ENCODE peak calls at places on chromosome 1, in five cellular contexts. X, Y, Q, T and K are unnamed samples.

GRCh38 chr1:52542085-52542688 is 10.7 kb downstream of the TUT4 start:
- DNase-seq in T (no peak), Y (no peak), X (no peak), Q (peak; percentile 19), K (no peak)

GRCh38 chr1:171717080-171717479 is 24.8 kb downstream of the VAMP4 start:
- DNase-seq in Q (no peak), T (no peak), Y (no peak), X (no peak), K (no peak)

GRCh38 chr1:61782771-61783170 is 40.5 kb downstream of the PATJ start:
- DNase-seq in Y (no peak), X (no peak), T (peak; percentile 87), Q (no peak), K (peak; percentile 90)

GRCh38 chr1:241551759-241552638 is 19.8 kb downstream of the KMO start:
- DNase-seq in T (peak; percentile 48), Y (no peak), Q (peak; percentile 77), X (no peak), K (no peak)

GRCh38 chr1:182972821-182973220 is 19.9 kb upstream of the SHCBP1L start:
- DNase-seq in Y (no peak), X (no peak), T (no peak), Q (no peak), K (no peak)

GRCh38 chr1:43779805-43780403 is 72.6 kb downstream of the ST3GAL3 start:
- DNase-seq in T (no peak), X (no peak), Q (no peak), Y (no peak), K (peak; percentile 77)

GRCh38 chr1:10779841-10780240 is 16.6 kb downstream of the CASZ1 start:
- DNase-seq in Q (no peak), Y (no peak), T (no peak), X (no peak), K (no peak)

GRCh38 chr1:167060141-167061072 is 29.8 kb downstream of the GPA33 start:
- DNase-seq in Y (no peak), T (no peak), Q (peak; percentile 35), X (no peak), K (no peak)

GRCh38 chr1:228902781-228903572 is 167.7 kb downstream of the RHOU start:
- DNase-seq in Y (peak; percentile 52), T (no peak), X (peak; percentile 94), Q (no peak), K (no peak)

GRCh38 chr1:93768380-93768863 is 86.8 kb upstream of the BCAR3 start:
- DNase-seq in Y (no peak), Q (no peak), X (no peak), T (no peak), K (no peak)

GRCh38 chr1:1199141-1199960 is 7.0 kb downstream of the TNFRSF18 start:
- DNase-seq in X (no peak), T (no peak), Y (no peak), Q (no peak), K (no peak)

GRCh38 chr1:176837708-176838107 is 326.8 kb downstream of the ASTN1 start:
- DNase-seq in X (no peak), Q (no peak), T (no peak), Y (no peak), K (no peak)

GRCh38 chr1:217343907-217344306 is 287.0 kb downstream of the GPATCH2 start:
- DNase-seq in T (no peak), Q (no peak), Y (no peak), X (no peak), K (no peak)

GRCh38 chr1:203036135-203036534 is 9.8 kb downstream of the PPFIA4 start:
- DNase-seq in Y (no peak), X (no peak), Q (no peak), T (no peak), K (no peak)

GRCh38 chr1:23825076-23825761 is at the start of gene HMGCL:
- DNase-seq in Q (peak; percentile 87), Y (peak; percentile 58), X (peak; percentile 52), T (peak; percentile 80), K (peak; percentile 75)

GRCh38 chr1:184390889-184391288 is 4.1 kb downstream of the C1orf21 start:
- DNase-seq in Q (no peak), Y (no peak), X (no peak), T (no peak), K (no peak)

GRCh38 chr1:43834280-43835140 is 99.1 kb upstream of the ARTN start:
- DNase-seq in Y (no peak), Q (peak; percentile 40), X (peak; percentile 78), T (no peak), K (no peak)

GRCh38 chr1:94734963-94735899 is 84.9 kb upstream of the SLC44A3 start:
- DNase-seq in Y (no peak), T (no peak), Q (no peak), X (peak; percentile 77), K (peak; percentile 78)

GRCh38 chr1:81525085-81525484 is 275.6 kb upstream of the ADGRL2 start:
- DNase-seq in X (no peak), T (no peak), Y (no peak), Q (no peak), K (no peak)

GRCh38 chr1:10759413-10760200 is 36.8 kb downstream of the CASZ1 start:
- DNase-seq in X (no peak), Y (no peak), T (no peak), Q (no peak), K (no peak)

GRCh38 chr1:58919986-58920376 is 136.1 kb upstream of the JUN start:
- DNase-seq in T (no peak), Y (no peak), Q (no peak), X (no peak), K (no peak)

GRCh38 chr1:160062134-160062533 is 7.8 kb downstream of the KCNJ10 start:
- DNase-seq in T (no peak), X (no peak), Q (no peak), Y (no peak), K (no peak)

GRCh38 chr1:13824626-13825025 is 124.6 kb downstream of the PRDM2 start:
- DNase-seq in X (no peak), Q (no peak), T (no peak), Y (no peak), K (no peak)

GRCh38 chr1:235073968-235074334 is 54.7 kb downstream of the TOMM20 start:
- DNase-seq in T (no peak), Y (no peak), X (no peak), Q (no peak), K (no peak)

GRCh38 chr1:235073331-235073967 is 55.2 kb downstream of the TOMM20 start:
- DNase-seq in Q (no peak), X (no peak), T (no peak), Y (no peak), K (no peak)

GRCh38 chr1:235075121-235075954 is 53.3 kb downstream of the TOMM20 start:
- DNase-seq in Q (peak; percentile 57), X (peak; percentile 53), T (peak; percentile 22), Y (no peak), K (no peak)

GRCh38 chr1:235075955-235076308 is 52.7 kb downstream of the TOMM20 start:
- DNase-seq in X (no peak), T (no peak), Y (no peak), Q (no peak), K (no peak)

DNA sequence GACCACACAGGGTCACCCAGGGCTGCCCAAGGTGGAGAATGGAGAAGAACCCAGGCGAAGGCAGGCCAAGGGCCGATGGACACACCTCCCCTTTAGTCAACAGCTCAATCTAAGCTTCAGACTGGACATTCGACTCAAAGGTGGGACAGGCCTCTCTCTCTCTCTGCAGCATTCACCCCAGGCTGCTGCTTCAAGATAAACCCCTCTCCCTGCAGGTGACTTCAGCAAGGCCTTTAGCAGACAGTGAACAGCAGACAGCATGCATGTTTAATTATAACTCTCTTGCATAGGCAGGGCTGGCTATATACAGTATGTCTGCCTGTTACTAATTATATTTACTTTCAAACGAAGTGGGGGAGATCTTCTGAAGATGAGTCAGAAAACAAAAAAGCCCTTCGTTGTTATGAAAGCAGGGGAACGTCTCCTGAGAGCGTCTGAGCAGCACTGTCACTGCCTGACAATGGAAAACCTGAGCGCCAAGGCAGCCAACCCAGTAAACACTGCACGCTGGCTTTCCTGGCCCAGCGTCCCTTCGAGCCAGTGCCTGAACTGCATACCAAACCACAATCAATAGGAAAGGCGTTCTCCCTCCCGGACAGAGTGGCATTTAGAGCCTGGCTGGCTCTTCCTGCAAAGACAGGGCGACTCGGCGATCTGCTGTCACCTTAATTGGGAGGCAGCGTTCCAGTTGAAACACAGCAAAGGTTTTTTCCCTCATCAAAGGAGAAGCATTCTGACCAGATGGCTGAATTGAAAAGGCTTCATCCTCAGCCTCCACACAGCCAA is 54.1 kb downstream of the TOMM20 start:
- DNase-seq in Q (peak; percentile 46), T (peak; percentile 8), Y (no peak), X (peak; percentile 73), K (no peak)
- H3K4me3 ChIP-seq in Q (peak overlapping the region; percentile 23), T (no peak overlapping the region), Y (no peak overlapping the region), X (peak overlapping the region; percentile 29), K (no peak overlapping the region)

DNA sequence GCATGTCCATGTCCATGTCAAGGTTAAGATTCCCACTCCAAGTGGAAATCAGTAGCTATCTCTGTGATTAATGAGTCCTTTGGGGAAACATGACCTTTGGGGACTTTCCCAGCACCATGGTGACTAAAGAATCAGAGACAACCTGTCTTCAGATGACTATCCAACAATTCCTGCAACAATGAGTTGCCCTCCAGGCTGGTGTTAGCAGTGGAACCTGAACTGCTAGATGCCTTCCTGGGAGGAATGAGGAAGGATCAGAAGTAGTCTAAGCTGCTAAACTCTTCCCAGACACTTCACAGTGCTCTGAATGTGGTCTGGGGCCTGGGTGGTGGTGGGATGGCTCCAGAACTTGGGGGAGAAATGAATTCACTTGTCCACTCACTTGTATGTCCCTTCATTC is 6.5 kb downstream of the S100A9 start:
- DNase-seq in Q (no peak), T (no peak), X (no peak), Y (no peak), K (no peak)
- H3K4me3 ChIP-seq in Q (no peak overlapping the region), T (no peak overlapping the region), X (no peak overlapping the region), Y (no peak overlapping the region), K (no peak overlapping the region)

GRCh38 chr1:39106949-39107740 is 81.0 kb downstream of the NDUFS5 start:
- DNase-seq in X (no peak), Q (no peak), Y (no peak), T (no peak), K (peak; percentile 52)

GRCh38 chr1:39105841-39106765 is 80.0 kb downstream of the NDUFS5 start:
- DNase-seq in T (peak; percentile 12), X (no peak), Q (no peak), Y (no peak), K (no peak)

GRCh38 chr1:39109653-39110052 is 83.5 kb downstream of the NDUFS5 start:
- DNase-seq in T (no peak), Y (no peak), Q (no peak), X (no peak), K (no peak)

GRCh38 chr1:39110325-39110851 is 84.2 kb downstream of the NDUFS5 start:
- DNase-seq in T (no peak), X (no peak), Y (no peak), Q (no peak), K (no peak)

GRCh38 chr1:39107891-39108290 is 81.7 kb downstream of the NDUFS5 start:
- DNase-seq in X (no peak), Y (no peak), T (no peak), Q (no peak), K (no peak)
- H3K4me3 ChIP-seq in X (no peak overlapping the region), Y (no peak overlapping the region), T (no peak overlapping the region), Q (no peak overlapping the region), K (no peak overlapping the region)

DNA sequence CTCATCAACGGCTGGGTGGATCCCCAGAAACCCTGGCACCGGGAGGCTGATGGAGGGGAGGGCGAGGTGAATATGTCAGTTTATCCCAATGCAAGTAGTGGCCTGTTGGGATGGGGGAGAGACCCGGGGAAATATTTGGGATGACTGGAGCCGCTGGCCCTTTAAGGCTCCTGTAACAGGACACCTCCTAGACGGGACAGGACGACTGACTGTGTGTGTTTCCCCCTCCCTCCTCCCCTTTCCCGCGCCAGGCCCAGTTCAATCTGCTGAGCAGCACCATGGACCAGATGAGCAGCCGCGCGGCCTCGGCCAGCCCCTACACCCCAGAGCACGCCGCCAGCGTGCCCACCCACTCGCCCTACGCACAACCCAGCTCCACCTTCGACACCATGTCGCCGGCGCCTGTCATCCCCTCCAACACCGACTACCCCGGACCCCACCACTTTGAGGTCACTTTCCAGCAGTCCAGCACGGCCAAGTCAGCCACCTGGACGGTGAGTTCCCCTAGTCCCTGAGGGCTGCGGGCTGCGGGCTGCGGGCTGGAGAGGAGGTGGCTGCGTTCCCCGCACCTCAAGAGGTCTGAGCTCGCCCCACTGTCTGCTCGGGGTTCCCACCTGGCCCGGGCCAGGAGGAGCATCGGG is 44.8 kb upstream of the CCDC27 start:
- DNase-seq in Q (no peak), T (no peak), Y (no peak), X (no peak), K (no peak)
- H3K4me3 ChIP-seq in Q (no peak overlapping the region), T (no peak overlapping the region), Y (no peak overlapping the region), X (no peak overlapping the region), K (no peak overlapping the region)